ENCODE peak calls at places on chromosomes 1 and 21, in seven cellular contexts. E is upper lobe of left lung, K is tibial nerve, J is K562, S is transverse colon, H is sigmoid colon, A is ovary. N is an unnamed sample. For H3K9me3, the result is how much of the 10 kb centered on the place peaks cover.

GRCh38 chr1:179293340-179294327 is at the start of gene SOAT1:
- DNase-seq in E (peak), H (peak), S (peak), K (peak), J (peak), A (peak), N (peak)

GRCh38 chr1:93475691-93476090 is 27.8 kb downstream of the FNBP1L start:
- DNase-seq in A (no peak), K (no peak), S (no peak), J (no peak), H (no peak), E (no peak), N (no peak)

GRCh38 chr1:156052862-156053769 is 482 bp downstream of the UBQLN4 start:
- DNase-seq in S (peak), J (peak), A (peak), K (peak), H (peak), E (peak), N (peak)

GRCh38 chr21:42282021-42282420 is 33.2 kb downstream of the TFF3 start:
- DNase-seq in J (no peak), A (no peak), K (no peak), E (no peak), S (no peak), H (no peak), N (no peak)

GRCh38 chr1:43655953-43656352 is 6.0 kb downstream of the KDM4A start:
- DNase-seq in K (no peak), H (no peak), E (no peak), S (no peak), A (no peak), J (no peak), N (no peak)

GRCh38 chr1:93980320-93980744 is 71.1 kb upstream of the GCLM start:
- DNase-seq in H (no peak), K (no peak), E (no peak), S (no peak), A (no peak), J (peak), N (no peak)

GRCh38 chr1:228377664-228378452 is 28.8 kb downstream of the TRIM11 start:
- DNase-seq in H (peak), A (no peak), J (no peak), E (no peak), S (no peak), K (no peak), N (no peak)

GRCh38 chr1:5478156-5478695 is 514.0 kb downstream of the NPHP4 start:
- DNase-seq in E (no peak), S (no peak), K (no peak), A (no peak), H (no peak), J (no peak), N (no peak)

GRCh38 chr1:91124989-91125417 is 103.2 kb upstream of the ZNF644 start:
- DNase-seq in S (no peak), K (no peak), E (no peak), H (no peak), J (no peak), A (no peak), N (no peak)

GRCh38 chr1:150149490-150150453 is at the start of gene PLEKHO1:
- DNase-seq in K (peak), S (peak), A (peak), H (peak), E (peak), J (peak), N (peak)

GRCh38 chr1:41312991-41313645 is 48.1 kb upstream of the FOXO6 start:
- DNase-seq in S (no peak), A (no peak), J (no peak), E (no peak), H (no peak), K (no peak), N (no peak)

GRCh38 chr1:5481889-5482288 is 510.3 kb downstream of the NPHP4 start:
- DNase-seq in S (no peak), K (no peak), E (no peak), J (peak), H (no peak), A (no peak), N (no peak)

GRCh38 chr1:201791775-201792166 is 37.2 kb upstream of the IPO9 start:
- DNase-seq in K (no peak), A (peak), J (no peak), E (peak), H (no peak), S (no peak), N (no peak)

GRCh38 chr1:21254335-21254951 is 35.8 kb downstream of the ECE1 start:
- DNase-seq in K (peak), H (peak), E (no peak), A (peak), S (peak), J (no peak), N (no peak)

GRCh38 chr1:55572878-55573734 is 357.9 kb upstream of the USP24 start:
- DNase-seq in K (no peak), E (no peak), J (no peak), H (no peak), A (no peak), S (no peak), N (no peak)

GRCh38 chr1:19661721-19662228 is 2.9 kb upstream of the HTR6 start:
- DNase-seq in K (peak), H (no peak), S (no peak), J (no peak), A (no peak), E (no peak), N (no peak)

GRCh38 chr1:168483531-168483930 is 60.3 kb downstream of the XCL2 start:
- DNase-seq in E (no peak), H (no peak), K (no peak), A (no peak), S (no peak), J (no peak), N (no peak)

GRCh38 chr1:18041107-18041506 is 66.5 kb upstream of the IGSF21 start:
- DNase-seq in S (peak), J (no peak), A (no peak), K (peak), E (no peak), H (peak), N (peak)

GRCh38 chr1:108913105-108913948 is 36.5 kb downstream of the GPSM2 start:
- DNase-seq in E (no peak), S (no peak), H (no peak), J (peak), A (no peak), K (no peak), N (no peak)

GRCh38 chr21:45109831-45110492 is 35.6 kb downstream of the ADARB1 start:
- DNase-seq in K (no peak), S (peak), A (no peak), E (no peak), J (no peak), H (no peak), N (no peak)

GRCh38 chr21:38159355-38159754 is 97.4 kb upstream of the KCNJ15 start:
- DNase-seq in K (peak), E (peak), H (no peak), A (peak), J (peak), S (peak), N (no peak)

GRCh38 chr1:58789322-58789856 is 5.5 kb upstream of the JUN start:
- DNase-seq in K (no peak), A (no peak), J (no peak), H (no peak), E (peak), S (no peak), N (no peak)

GRCh38 chr1:70327306-70328076 is 27.0 kb downstream of the ANKRD13C start:
- DNase-seq in E (no peak), S (no peak), H (no peak), J (no peak), A (no peak), K (no peak), N (no peak)

GRCh38 chr1:28580706-28581530 is 11.1 kb upstream of the RAB42 start:
- DNase-seq in K (no peak), J (peak), E (peak), A (no peak), S (peak), H (no peak), N (no peak)

GRCh38 chr1:1204425-1204920 is 1.9 kb downstream of the TNFRSF18 start:
- DNase-seq in J (no peak), S (no peak), H (no peak), A (no peak), E (no peak), K (no peak), N (no peak)

GRCh38 chr1:163844393-163844948 is 522.7 kb downstream of the NUF2 start:
- DNase-seq in A (no peak), E (no peak), H (no peak), J (no peak), S (no peak), K (no peak), N (no peak)

GRCh38 chr1:101344745-101345144 is 107.9 kb downstream of the S1PR1 start:
- DNase-seq in K (no peak), A (no peak), E (no peak), S (no peak), J (no peak), H (no peak), N (no peak)

GRCh38 chr1:75725256-75725655 is 747 bp downstream of the ACADM start:
- DNase-seq in H (no peak), E (no peak), S (no peak), K (no peak), J (no peak), A (no peak), N (no peak)
- TF ChIP-seq EP300 in H (no peak), E (no peak), S (no peak), K (no peak), J (no peak), A (no peak), N (no peak)

GRCh38 chr1:4397196-4397595 is 257.2 kb upstream of the AJAP1 start:
- DNase-seq in J (no peak), E (no peak), S (no peak), H (no peak), A (no peak), K (no peak), N (no peak)
- H3K9me3 ChIP-seq in J (under half), E (under half), S (under half), H (under half), A (under half), K (under half), N (under half)

GRCh38 chr21:31732538-31732864 is 583 bp upstream of the SCAF4 start:
- DNase-seq in S (no peak), J (no peak), K (no peak), E (no peak), A (no peak), H (no peak), N (no peak)

GRCh38 chr21:31732891-31733520 is 1.1 kb upstream of the SCAF4 start:
- DNase-seq in H (peak), A (no peak), J (no peak), E (no peak), S (peak), K (no peak), N (no peak)

GRCh38 chr21:31730687-31731111 is 1.2 kb downstream of the SCAF4 start:
- DNase-seq in S (no peak), J (no peak), K (peak), E (no peak), A (no peak), H (no peak), N (no peak)

GRCh38 chr21:31731112-31731801 is 661 bp downstream of the SCAF4 start:
- DNase-seq in J (peak), E (peak), K (no peak), H (peak), S (peak), A (peak), N (peak)

DNA sequence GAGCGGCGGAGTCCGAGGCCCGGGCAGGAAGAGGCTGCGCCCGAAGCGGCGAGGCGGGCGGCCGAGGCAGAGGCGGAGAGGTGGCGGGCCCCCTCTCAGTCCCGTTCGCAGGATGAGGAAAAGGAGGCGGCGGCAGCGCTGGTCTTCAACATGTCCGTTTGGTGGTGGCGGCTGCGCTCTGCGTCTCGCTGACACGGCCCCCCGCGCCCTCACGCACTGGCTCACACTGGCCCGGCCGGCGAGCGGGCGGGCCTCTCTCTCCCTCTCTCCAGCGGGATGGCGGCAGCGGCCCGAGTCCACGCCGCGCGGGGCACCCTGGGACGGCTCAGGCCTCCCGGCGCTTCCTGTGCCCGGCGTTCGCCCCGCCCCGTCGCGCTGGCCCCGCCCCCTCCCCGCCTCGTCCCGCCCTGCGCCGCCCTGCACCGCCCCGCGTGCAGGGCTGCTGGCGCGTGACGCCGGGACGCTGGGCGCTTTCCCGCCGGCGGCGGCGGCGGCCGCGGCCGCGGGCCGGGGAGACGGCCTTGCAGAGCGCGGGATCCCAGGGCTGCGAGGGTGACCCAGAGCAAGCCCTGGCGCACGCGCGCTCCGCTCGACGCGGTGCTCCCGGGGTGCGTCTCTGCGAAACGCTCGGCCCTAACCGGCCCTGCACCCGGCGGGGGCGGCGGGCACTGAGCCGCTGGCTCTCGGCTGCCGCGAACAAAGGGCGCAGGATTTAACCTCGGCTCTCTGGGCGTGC is at the start of gene SCAF4:
- DNase-seq in J (peak), A (peak), S (peak), E (peak), K (peak), H (peak), N (peak)
- TF ChIP-seq EP300 in J (no peak), A (no peak), S (no peak), E (no peak), K (no peak), H (no peak), N (no peak)

DNA sequence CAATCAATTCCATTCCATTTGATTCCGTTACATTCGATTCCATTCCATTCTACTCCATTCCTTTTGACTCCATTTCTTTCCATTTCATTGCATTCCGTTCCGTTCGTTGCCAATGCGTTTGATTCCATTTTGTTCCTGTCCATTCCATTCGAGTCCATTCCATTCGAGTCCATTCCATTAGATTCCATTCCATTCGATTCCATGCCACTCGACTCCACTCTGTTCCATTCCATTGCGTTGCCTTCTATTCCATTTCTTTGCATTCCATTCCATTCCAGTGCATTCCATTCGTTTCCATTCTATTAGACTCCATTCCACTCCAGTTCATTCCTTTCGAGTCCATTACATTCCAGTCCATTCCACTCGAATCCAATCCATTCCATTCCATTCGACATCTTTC is 2587.5 kb upstream of the TPTE start:
- DNase-seq in A (no peak), J (no peak), H (no peak), S (no peak), K (no peak), E (no peak), N (no peak)
- H3K9me3 ChIP-seq in A (under half), J (under half), H (half or more), S (half or more), K (under half), E (under half), N (half or more)